ENCODE peak calls at places on chromosomes 5 and 9, in six cellular contexts. One of them, this sample, is unnamed.

GRCh38 chr9:126705311-126705766 is 91.6 kb downstream of the LMX1B start:
- DNase-seq in CD8-positive, alpha-beta T cell: peak
- DNase-seq in cardiac fibroblast: peak
- DNase-seq in choroid plexus epithelial cell: peak
- DNase-seq in body of pancreas: peak
- DNase-seq in psoas muscle: peak
- DNase-seq in this sample: peak

GRCh38 chr9:34190996-34191892 is 12.4 kb downstream of the UBAP1 start:
- DNase-seq in cardiac fibroblast: peak
- DNase-seq in psoas muscle: no peak
- DNase-seq in body of pancreas: no peak
- DNase-seq in choroid plexus epithelial cell: peak
- DNase-seq in CD8-positive, alpha-beta T cell: no peak
- DNase-seq in this sample: peak

GRCh38 chr9:91639054-91639453 is 215.4 kb upstream of the NFIL3 start:
- DNase-seq in CD8-positive, alpha-beta T cell: no peak
- DNase-seq in body of pancreas: no peak
- DNase-seq in choroid plexus epithelial cell: no peak
- DNase-seq in cardiac fibroblast: no peak
- DNase-seq in psoas muscle: no peak
- DNase-seq in this sample: no peak

GRCh38 chr5:91420879-91421278 is 37.8 kb upstream of the ARRDC3 start:
- DNase-seq in body of pancreas: no peak
- DNase-seq in cardiac fibroblast: no peak
- DNase-seq in choroid plexus epithelial cell: peak
- DNase-seq in psoas muscle: no peak
- DNase-seq in CD8-positive, alpha-beta T cell: no peak
- DNase-seq in this sample: no peak

GRCh38 chr9:101536938-101537337 is 3.3 kb downstream of the RNF20 start:
- DNase-seq in body of pancreas: peak
- DNase-seq in psoas muscle: no peak
- DNase-seq in CD8-positive, alpha-beta T cell: no peak
- DNase-seq in choroid plexus epithelial cell: peak
- DNase-seq in cardiac fibroblast: peak
- DNase-seq in this sample: peak

GRCh38 chr5:76622973-76623596 is at the start of gene F2RL2:
- DNase-seq in psoas muscle: no peak
- DNase-seq in CD8-positive, alpha-beta T cell: no peak
- DNase-seq in cardiac fibroblast: peak
- DNase-seq in choroid plexus epithelial cell: peak
- DNase-seq in body of pancreas: no peak
- DNase-seq in this sample: peak

GRCh38 chr9:93814561-93814960 is 140.6 kb downstream of the BARX1 start:
- DNase-seq in psoas muscle: no peak
- DNase-seq in choroid plexus epithelial cell: no peak
- DNase-seq in body of pancreas: no peak
- DNase-seq in cardiac fibroblast: no peak
- DNase-seq in CD8-positive, alpha-beta T cell: no peak
- DNase-seq in this sample: no peak

GRCh38 chr9:3942351-3942750 is 357.5 kb downstream of the GLIS3 start:
- DNase-seq in psoas muscle: no peak
- DNase-seq in CD8-positive, alpha-beta T cell: no peak
- DNase-seq in choroid plexus epithelial cell: no peak
- DNase-seq in body of pancreas: no peak
- DNase-seq in cardiac fibroblast: no peak
- DNase-seq in this sample: no peak

GRCh38 chr5:142725231-142726187 is 39.6 kb upstream of the FGF1 start:
- DNase-seq in body of pancreas: no peak
- DNase-seq in cardiac fibroblast: peak
- DNase-seq in choroid plexus epithelial cell: peak
- DNase-seq in CD8-positive, alpha-beta T cell: no peak
- DNase-seq in psoas muscle: no peak
- DNase-seq in this sample: peak

GRCh38 chr9:128103589-128103962 is 24.0 kb downstream of the PTGES2 start:
- DNase-seq in cardiac fibroblast: no peak
- DNase-seq in CD8-positive, alpha-beta T cell: peak
- DNase-seq in psoas muscle: no peak
- DNase-seq in body of pancreas: peak
- DNase-seq in choroid plexus epithelial cell: no peak
- DNase-seq in this sample: no peak

GRCh38 chr5:174877987-174878386 is 153.6 kb downstream of the MSX2 start:
- DNase-seq in psoas muscle: no peak
- DNase-seq in CD8-positive, alpha-beta T cell: no peak
- DNase-seq in cardiac fibroblast: no peak
- DNase-seq in choroid plexus epithelial cell: no peak
- DNase-seq in body of pancreas: no peak
- DNase-seq in this sample: no peak

GRCh38 chr9:6689893-6690634 is 44.5 kb upstream of the GLDC start:
- DNase-seq in choroid plexus epithelial cell: no peak
- DNase-seq in body of pancreas: no peak
- DNase-seq in CD8-positive, alpha-beta T cell: no peak
- DNase-seq in psoas muscle: no peak
- DNase-seq in cardiac fibroblast: no peak
- DNase-seq in this sample: no peak

GRCh38 chr9:6681147-6681956 is 35.8 kb upstream of the GLDC start:
- DNase-seq in psoas muscle: peak
- DNase-seq in choroid plexus epithelial cell: peak
- DNase-seq in cardiac fibroblast: peak
- DNase-seq in body of pancreas: peak
- DNase-seq in CD8-positive, alpha-beta T cell: peak
- DNase-seq in this sample: peak

GRCh38 chr9:6681957-6682501 is 36.5 kb upstream of the GLDC start:
- DNase-seq in body of pancreas: no peak
- DNase-seq in psoas muscle: no peak
- DNase-seq in choroid plexus epithelial cell: no peak
- DNase-seq in CD8-positive, alpha-beta T cell: no peak
- DNase-seq in cardiac fibroblast: no peak
- DNase-seq in this sample: no peak

GRCh38 chr9:6687180-6687579 is 41.7 kb upstream of the GLDC start:
- DNase-seq in choroid plexus epithelial cell: no peak
- DNase-seq in cardiac fibroblast: no peak
- DNase-seq in CD8-positive, alpha-beta T cell: no peak
- DNase-seq in body of pancreas: no peak
- DNase-seq in psoas muscle: no peak
- DNase-seq in this sample: no peak

DNA sequence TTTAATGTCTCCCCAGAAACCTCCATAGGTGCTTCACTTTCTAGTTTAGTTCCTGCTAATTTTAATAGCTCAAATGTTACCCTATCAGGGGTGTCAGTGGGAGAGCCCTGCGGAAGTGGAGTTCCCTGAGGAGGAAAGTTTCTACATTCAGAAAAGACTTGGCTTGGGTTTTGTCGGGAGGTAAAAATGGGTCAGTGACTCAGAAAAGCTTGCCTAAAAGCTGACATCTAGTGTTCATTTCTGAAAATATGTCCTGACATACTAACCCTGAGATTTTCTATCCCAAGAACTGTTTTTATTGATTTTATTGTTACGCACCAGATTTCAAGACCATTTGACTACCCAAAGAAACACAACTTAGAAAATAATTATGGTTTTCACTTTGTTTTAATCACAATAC is 40.9 kb upstream of the GLDC start:
- DNase-seq in CD8-positive, alpha-beta T cell: no peak
- DNase-seq in body of pancreas: no peak
- DNase-seq in cardiac fibroblast: peak
- DNase-seq in psoas muscle: no peak
- DNase-seq in choroid plexus epithelial cell: peak
- DNase-seq in this sample: peak
- TF ChIP-seq CTCF in CD8-positive, alpha-beta T cell: no peak
- TF ChIP-seq CTCF in body of pancreas: no peak
- TF ChIP-seq CTCF in cardiac fibroblast: peak
- TF ChIP-seq CTCF in psoas muscle: peak
- TF ChIP-seq CTCF in choroid plexus epithelial cell: peak
- TF ChIP-seq CTCF in this sample: peak

GRCh38 chr5:92467695-92468094 is 1084.6 kb upstream of the ARRDC3 start:
- DNase-seq in psoas muscle: no peak
- DNase-seq in body of pancreas: no peak
- DNase-seq in choroid plexus epithelial cell: no peak
- DNase-seq in cardiac fibroblast: no peak
- DNase-seq in CD8-positive, alpha-beta T cell: no peak
- DNase-seq in this sample: no peak

GRCh38 chr5:92470770-92471169 is 1087.7 kb upstream of the ARRDC3 start:
- DNase-seq in choroid plexus epithelial cell: no peak
- DNase-seq in psoas muscle: no peak
- DNase-seq in body of pancreas: no peak
- DNase-seq in CD8-positive, alpha-beta T cell: no peak
- DNase-seq in cardiac fibroblast: no peak
- DNase-seq in this sample: no peak

GRCh38 chr5:92472981-92473566 is 1090.0 kb upstream of the ARRDC3 start:
- DNase-seq in cardiac fibroblast: no peak
- DNase-seq in psoas muscle: no peak
- DNase-seq in body of pancreas: no peak
- DNase-seq in CD8-positive, alpha-beta T cell: no peak
- DNase-seq in choroid plexus epithelial cell: no peak
- DNase-seq in this sample: no peak

GRCh38 chr5:92471861-92472260 is 1088.7 kb upstream of the ARRDC3 start:
- DNase-seq in choroid plexus epithelial cell: no peak
- DNase-seq in cardiac fibroblast: no peak
- DNase-seq in psoas muscle: no peak
- DNase-seq in CD8-positive, alpha-beta T cell: no peak
- DNase-seq in body of pancreas: no peak
- DNase-seq in this sample: no peak

GRCh38 chr5:92468307-92468706 is 1085.2 kb upstream of the ARRDC3 start:
- DNase-seq in cardiac fibroblast: no peak
- DNase-seq in body of pancreas: no peak
- DNase-seq in choroid plexus epithelial cell: no peak
- DNase-seq in psoas muscle: no peak
- DNase-seq in CD8-positive, alpha-beta T cell: no peak
- DNase-seq in this sample: no peak
- H3K4me3 ChIP-seq in cardiac fibroblast: no peak
- H3K4me3 ChIP-seq in body of pancreas: no peak
- H3K4me3 ChIP-seq in choroid plexus epithelial cell: no peak
- H3K4me3 ChIP-seq in psoas muscle: no peak
- H3K4me3 ChIP-seq in CD8-positive, alpha-beta T cell: no peak
- H3K4me3 ChIP-seq in this sample: no peak

GRCh38 chr5:67211926-67212325 is 15.3 kb upstream of the CD180 start:
- DNase-seq in psoas muscle: no peak
- DNase-seq in cardiac fibroblast: peak
- DNase-seq in body of pancreas: no peak
- DNase-seq in choroid plexus epithelial cell: peak
- DNase-seq in CD8-positive, alpha-beta T cell: no peak
- DNase-seq in this sample: peak
- TF ChIP-seq CTCF in psoas muscle: no peak
- TF ChIP-seq CTCF in cardiac fibroblast: no peak
- TF ChIP-seq CTCF in body of pancreas: no peak
- TF ChIP-seq CTCF in choroid plexus epithelial cell: no peak
- TF ChIP-seq CTCF in CD8-positive, alpha-beta T cell: no peak
- TF ChIP-seq CTCF in this sample: peak

GRCh38 chr9:37302277-37302676 is 120.2 kb upstream of the GRHPR start:
- DNase-seq in choroid plexus epithelial cell: peak
- DNase-seq in body of pancreas: no peak
- DNase-seq in psoas muscle: no peak
- DNase-seq in CD8-positive, alpha-beta T cell: no peak
- DNase-seq in cardiac fibroblast: no peak
- DNase-seq in this sample: no peak
- H3K4me3 ChIP-seq in choroid plexus epithelial cell: no peak
- H3K4me3 ChIP-seq in body of pancreas: no peak
- H3K4me3 ChIP-seq in psoas muscle: no peak
- H3K4me3 ChIP-seq in CD8-positive, alpha-beta T cell: no peak
- H3K4me3 ChIP-seq in cardiac fibroblast: no peak
- H3K4me3 ChIP-seq in this sample: no peak

This sample was measured in epithelial cell of esophagus.